ENCODE peak calls at places on chromosomes 12 and 14, in four cellular contexts. V is activated naive CD4-positive, alpha-beta T cell; K is body of pancreas; Z is head of caudate nucleus. P is an unnamed sample.

GRCh38 chr12:24948452-24948815 is 467 bp downstream of the BCAT1 start:
- DNase-seq in V (no peak), K (peak), Z (no peak), P (no peak)

GRCh38 chr14:104877066-104877805 is 12.2 kb downstream of the CEP170B start:
- DNase-seq in V (no peak), K (no peak), Z (no peak), P (no peak)

GRCh38 chr12:131007031-131007793 is 53.5 kb downstream of the ADGRD1 start:
- DNase-seq in V (no peak), K (no peak), Z (peak), P (peak)

GRCh38 chr14:86462193-86462592 is 932.2 kb downstream of the FLRT2 start:
- DNase-seq in V (no peak), K (peak), Z (no peak), P (no peak)

GRCh38 chr14:68466491-68466977 is 326.3 kb downstream of the ZFP36L1 start:
- DNase-seq in V (no peak), K (peak), Z (no peak), P (no peak)

GRCh38 chr12:28369483-28369882 is 179.2 kb downstream of the CCDC91 start:
- DNase-seq in V (no peak), K (no peak), Z (no peak), P (no peak)

GRCh38 chr12:84910549-84911241 is 1.9 kb downstream of the SLC6A15 start:
- DNase-seq in V (no peak), K (no peak), Z (no peak), P (no peak)

GRCh38 chr14:68580676-68581075 is 212.2 kb downstream of the ZFP36L1 start:
- DNase-seq in V (no peak), K (no peak), Z (no peak), P (no peak)